ENCODE peak calls at places on chromosomes 7 and 10, in ten cellular contexts. One of them, this sample, is unnamed.

GRCh38 chr10:2813277-2813676 is 254.1 kb upstream of the PFKP start:
- DNase-seq in naive B cell: no peak
- DNase-seq in cortex of kidney: no peak
- DNase-seq in naive thymus-derived CD8-positive, alpha-beta T cell: no peak
- DNase-seq in PC-3: no peak
- DNase-seq in GM12865: no peak
- DNase-seq in NCI-H1417: no peak
- DNase-seq in ACHN: no peak
- DNase-seq in M059J: no peak
- DNase-seq in OCI-M1: no peak
- DNase-seq in this sample: no peak

GRCh38 chr10:124332426-124332825 is 86.3 kb downstream of the OAT start:
- DNase-seq in naive B cell: no peak
- DNase-seq in cortex of kidney: no peak
- DNase-seq in naive thymus-derived CD8-positive, alpha-beta T cell: no peak
- DNase-seq in PC-3: no peak
- DNase-seq in GM12865: no peak
- DNase-seq in NCI-H1417: no peak
- DNase-seq in ACHN: no peak
- DNase-seq in M059J: no peak
- DNase-seq in OCI-M1: no peak
- DNase-seq in this sample: no peak

GRCh38 chr7:96093435-96093834 is 228.5 kb downstream of the SLC25A13 start:
- DNase-seq in naive B cell: no peak
- DNase-seq in cortex of kidney: no peak
- DNase-seq in naive thymus-derived CD8-positive, alpha-beta T cell: no peak
- DNase-seq in PC-3: peak
- DNase-seq in GM12865: no peak
- DNase-seq in NCI-H1417: no peak
- DNase-seq in ACHN: peak
- DNase-seq in M059J: peak
- DNase-seq in OCI-M1: peak
- DNase-seq in this sample: peak

GRCh38 chr7:47447621-47448349 is 134.1 kb downstream of the TNS3 start:
- DNase-seq in naive B cell: no peak
- DNase-seq in cortex of kidney: no peak
- DNase-seq in naive thymus-derived CD8-positive, alpha-beta T cell: no peak
- DNase-seq in PC-3: no peak
- DNase-seq in GM12865: no peak
- DNase-seq in NCI-H1417: no peak
- DNase-seq in ACHN: no peak
- DNase-seq in M059J: no peak
- DNase-seq in OCI-M1: no peak
- DNase-seq in this sample: no peak

GRCh38 chr10:18478354-18478753 is 173.0 kb downstream of the NSUN6 start:
- DNase-seq in naive B cell: no peak
- DNase-seq in cortex of kidney: no peak
- DNase-seq in naive thymus-derived CD8-positive, alpha-beta T cell: no peak
- DNase-seq in PC-3: no peak
- DNase-seq in GM12865: no peak
- DNase-seq in NCI-H1417: no peak
- DNase-seq in ACHN: no peak
- DNase-seq in M059J: no peak
- DNase-seq in OCI-M1: no peak
- DNase-seq in this sample: no peak

GRCh38 chr7:18495412-18496335 is at the start of gene HDAC9:
- DNase-seq in naive B cell: peak
- DNase-seq in cortex of kidney: no peak
- DNase-seq in naive thymus-derived CD8-positive, alpha-beta T cell: no peak
- DNase-seq in PC-3: no peak
- DNase-seq in GM12865: peak
- DNase-seq in NCI-H1417: peak
- DNase-seq in ACHN: peak
- DNase-seq in M059J: peak
- DNase-seq in OCI-M1: peak
- DNase-seq in this sample: peak

GRCh38 chr7:98630770-98631169 is 13.7 kb downstream of the NPTX2 start:
- DNase-seq in naive B cell: no peak
- DNase-seq in cortex of kidney: no peak
- DNase-seq in naive thymus-derived CD8-positive, alpha-beta T cell: no peak
- DNase-seq in PC-3: no peak
- DNase-seq in GM12865: no peak
- DNase-seq in NCI-H1417: no peak
- DNase-seq in ACHN: no peak
- DNase-seq in M059J: no peak
- DNase-seq in OCI-M1: no peak
- DNase-seq in this sample: no peak

GRCh38 chr7:46192191-46192590 is 271.1 kb upstream of the IGFBP3 start:
- DNase-seq in naive B cell: no peak
- DNase-seq in cortex of kidney: no peak
- DNase-seq in naive thymus-derived CD8-positive, alpha-beta T cell: no peak
- DNase-seq in PC-3: no peak
- DNase-seq in GM12865: no peak
- DNase-seq in NCI-H1417: no peak
- DNase-seq in ACHN: no peak
- DNase-seq in M059J: no peak
- DNase-seq in OCI-M1: no peak
- DNase-seq in this sample: peak

GRCh38 chr7:138460649-138461607 is 869 bp downstream of the TRIM24 start:
- DNase-seq in naive B cell: peak
- DNase-seq in cortex of kidney: no peak
- DNase-seq in naive thymus-derived CD8-positive, alpha-beta T cell: peak
- DNase-seq in PC-3: peak
- DNase-seq in GM12865: peak
- DNase-seq in NCI-H1417: peak
- DNase-seq in ACHN: peak
- DNase-seq in M059J: peak
- DNase-seq in OCI-M1: peak
- DNase-seq in this sample: peak

GRCh38 chr10:1464866-1465265 is 272.5 kb downstream of the ADARB2 start:
- DNase-seq in naive B cell: no peak
- DNase-seq in cortex of kidney: no peak
- DNase-seq in naive thymus-derived CD8-positive, alpha-beta T cell: no peak
- DNase-seq in PC-3: no peak
- DNase-seq in GM12865: no peak
- DNase-seq in NCI-H1417: no peak
- DNase-seq in ACHN: peak
- DNase-seq in M059J: no peak
- DNase-seq in OCI-M1: no peak
- DNase-seq in this sample: no peak

GRCh38 chr7:1592299-1592842 is 22.5 kb upstream of the PSMG3 start:
- DNase-seq in naive B cell: peak
- DNase-seq in cortex of kidney: no peak
- DNase-seq in naive thymus-derived CD8-positive, alpha-beta T cell: peak
- DNase-seq in PC-3: no peak
- DNase-seq in GM12865: no peak
- DNase-seq in NCI-H1417: peak
- DNase-seq in ACHN: no peak
- DNase-seq in M059J: no peak
- DNase-seq in OCI-M1: no peak
- DNase-seq in this sample: no peak

This sample was measured in ELR.